ENCODE peak calls at places on chromosome 2, in six cellular contexts. J is fibroblast of mammary gland, E is AG04449, C is B cell, Q is cardiac fibroblast, N is left ventricle myocardium inferior. G is an unnamed sample.

GRCh38 chr2:238525990-238526389 is 99.3 kb downstream of the ASB1 start:
- DNase-seq in J (no peak), E (no peak), C (no peak), Q (no peak), N (no peak), G (no peak)

GRCh38 chr2:124610141-124610540 is 585.1 kb downstream of the CNTNAP5 start:
- DNase-seq in J (no peak), E (no peak), C (no peak), Q (no peak), N (no peak), G (no peak)

GRCh38 chr2:65554765-65555561 is 122.6 kb upstream of the SPRED2 start:
- DNase-seq in J (peak), E (no peak), C (no peak), Q (peak), N (no peak), G (no peak)

GRCh38 chr2:101387151-101387807 is at the start of gene CREG2:
- DNase-seq in J (peak), E (no peak), C (peak), Q (peak), N (peak), G (peak)

GRCh38 chr2:117127680-117128079 is 686.8 kb upstream of the DDX18 start:
- DNase-seq in J (no peak), E (no peak), C (no peak), Q (no peak), N (no peak), G (no peak)

GRCh38 chr2:162490052-162490717 is 146.3 kb downstream of the GCA start:
- DNase-seq in J (no peak), E (no peak), C (no peak), Q (no peak), N (no peak), G (no peak)

GRCh38 chr2:144052103-144052502 is 467.8 kb downstream of the ZEB2 start:
- DNase-seq in J (no peak), E (no peak), C (no peak), Q (no peak), N (no peak), G (no peak)

GRCh38 chr2:147773479-147773878 is 71.3 kb upstream of the ACVR2A start:
- DNase-seq in J (no peak), E (no peak), C (no peak), Q (no peak), N (no peak), G (no peak)

GRCh38 chr2:58006256-58006951 is 40.2 kb upstream of the VRK2 start:
- DNase-seq in J (no peak), E (peak), C (no peak), Q (no peak), N (no peak), G (no peak)

GRCh38 chr2:100643906-100644501 is 81.2 kb downstream of the PDCL3 start:
- DNase-seq in J (no peak), E (no peak), C (no peak), Q (no peak), N (no peak), G (no peak)

GRCh38 chr2:223688094-223688835 is 86.1 kb upstream of the SCG2 start:
- DNase-seq in J (no peak), E (no peak), C (no peak), Q (no peak), N (no peak), G (no peak)

GRCh38 chr2:98883780-98884211 is 52.2 kb downstream of the CRACDL start:
- DNase-seq in J (peak), E (no peak), C (no peak), Q (peak), N (no peak), G (no peak)

DNA sequence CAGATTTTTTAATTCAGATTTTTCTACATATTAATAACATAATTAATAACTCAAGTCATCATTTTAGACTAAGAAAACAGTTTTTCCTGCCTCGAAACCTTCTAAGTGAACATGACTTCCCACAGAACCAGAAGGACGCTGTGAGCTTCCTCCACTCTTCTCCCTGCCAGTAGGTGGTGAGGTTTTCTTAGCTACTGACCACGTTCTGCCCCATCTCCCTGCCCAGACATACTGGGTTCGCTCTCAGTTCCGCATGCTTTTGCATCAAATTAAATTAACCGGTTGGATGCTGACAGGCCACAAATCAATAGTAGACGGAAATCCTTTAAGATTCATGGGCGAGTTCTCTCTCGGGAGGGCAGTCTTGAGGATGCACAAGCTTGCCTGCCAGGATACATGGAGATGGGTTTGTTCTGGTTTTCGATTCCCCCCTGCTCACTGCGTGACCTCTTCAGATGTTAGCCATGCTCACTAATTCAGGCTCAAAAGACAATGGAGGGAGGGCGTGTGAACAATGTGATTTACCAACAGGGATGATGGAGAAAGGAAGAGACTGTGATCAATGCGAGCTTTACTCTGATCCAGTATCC is 375.9 kb downstream of the EIPR1 start:
- DNase-seq in J (peak), E (no peak), C (no peak), Q (peak), N (no peak), G (no peak)
- TF ChIP-seq CTCF in J (peak), E (no peak), C (no peak), Q (no peak), N (peak), G (no peak)

DNA sequence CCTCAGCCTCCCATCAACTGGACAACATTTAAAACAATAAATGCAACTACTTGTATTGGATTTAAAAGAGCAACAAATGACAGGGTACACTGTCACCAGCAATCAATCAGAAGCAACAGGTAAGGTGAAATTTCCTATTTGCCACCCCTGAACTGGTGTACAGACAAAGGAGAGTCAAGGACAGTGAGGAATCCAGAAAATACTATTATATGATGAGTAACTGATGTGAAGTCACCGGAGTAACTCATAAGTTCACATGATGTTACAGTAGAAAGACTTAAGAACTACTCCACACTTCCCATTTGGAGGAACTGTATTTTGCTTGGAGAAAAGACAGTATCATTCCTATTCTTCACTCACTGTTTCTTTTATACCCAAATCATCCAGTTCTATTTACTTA is 4.1 kb upstream of the STAT1 start:
- DNase-seq in J (no peak), E (no peak), C (no peak), Q (no peak), N (no peak), G (no peak)
- TF ChIP-seq CTCF in J (no peak), E (no peak), C (no peak), Q (no peak), N (no peak), G (no peak)

DNA sequence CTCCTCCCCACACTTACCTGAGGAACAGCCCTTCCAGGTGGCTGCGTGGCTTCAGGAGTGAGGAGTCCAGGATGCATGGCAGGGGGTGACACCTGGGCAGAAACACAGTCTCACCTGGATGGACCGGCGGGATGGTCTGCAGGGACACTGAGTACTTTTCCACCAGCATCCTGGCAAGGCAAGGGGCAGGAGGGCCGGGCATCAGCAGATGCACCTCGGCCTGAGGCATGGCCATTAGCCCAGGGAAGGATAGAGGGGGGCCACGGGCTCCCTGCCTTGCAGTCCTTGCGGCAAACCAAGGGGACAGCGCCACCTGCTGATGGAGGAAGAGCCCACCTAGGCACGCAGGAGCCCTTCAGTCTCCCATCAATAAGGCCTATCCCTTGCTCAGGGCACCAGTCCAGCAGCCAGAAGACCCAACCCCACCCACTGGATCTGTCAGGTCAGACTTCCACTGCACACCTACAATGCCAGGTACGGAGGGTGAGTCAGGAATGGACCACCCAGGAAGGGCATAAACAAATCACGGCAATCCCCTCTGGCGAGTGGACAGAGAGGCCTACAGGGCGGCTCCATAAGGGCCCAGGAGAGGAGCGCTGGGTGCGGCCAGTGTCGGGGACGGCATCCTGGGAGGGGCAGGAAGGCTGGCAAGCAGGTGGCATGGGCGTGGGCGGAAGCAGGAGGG is 26.0 kb downstream of the FAM178B start:
- DNase-seq in J (peak), E (no peak), C (peak), Q (peak), N (peak), G (peak)
- TF ChIP-seq CTCF in J (peak), E (peak), C (peak), Q (peak), N (peak), G (peak)

DNA sequence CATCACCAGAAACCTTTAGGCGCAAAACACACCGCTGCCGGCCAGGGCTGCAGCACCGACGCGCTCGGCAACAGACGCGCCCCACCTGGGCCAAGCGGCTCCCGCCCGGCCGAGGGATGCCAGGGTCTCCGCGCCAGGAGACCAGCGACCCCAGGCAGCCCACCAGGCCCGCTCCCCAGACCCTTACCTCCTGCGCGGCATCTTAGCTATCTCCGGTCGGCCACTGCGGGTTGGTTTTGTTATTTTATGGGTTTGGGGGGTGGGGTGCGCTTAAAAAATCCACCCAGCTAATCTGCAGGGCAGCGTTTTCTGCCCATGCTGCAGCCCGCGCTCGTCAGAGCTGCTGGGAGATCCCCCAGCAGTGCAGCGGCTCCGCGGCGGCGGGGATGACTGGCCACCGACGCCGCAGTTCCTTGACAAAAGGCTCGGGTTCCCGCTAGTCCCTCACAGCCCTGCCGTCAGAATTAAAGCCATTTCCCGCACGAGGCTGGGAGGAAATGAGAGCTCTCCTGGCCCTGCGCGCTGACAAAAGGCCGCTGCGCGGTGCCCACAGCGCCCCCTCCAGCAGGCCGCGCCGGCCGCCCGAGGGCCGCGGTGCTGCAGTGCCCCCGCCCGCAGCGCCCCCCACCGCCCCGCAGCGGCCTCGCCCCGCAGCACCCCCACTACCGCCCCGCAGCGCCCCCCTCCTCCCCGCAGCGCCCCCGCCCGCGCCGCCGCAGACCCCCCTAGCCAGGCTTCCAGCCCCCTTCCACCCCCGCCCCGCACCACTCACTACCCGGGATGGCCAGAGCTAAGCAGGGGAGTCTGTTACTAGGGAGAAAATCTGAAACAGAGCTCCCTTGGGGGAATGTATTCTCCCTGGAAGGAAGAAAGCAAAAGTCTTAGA is at the start of gene ADD2:
- DNase-seq in J (peak), E (no peak), C (peak), Q (peak), N (peak), G (no peak)
- TF ChIP-seq CTCF in J (no peak), E (no peak), C (peak), Q (no peak), N (peak), G (no peak)

GRCh38 chr2:33670392-33670937 is 71.4 kb upstream of the FAM98A start:
- DNase-seq in J (no peak), E (no peak), C (no peak), Q (no peak), N (no peak), G (no peak)
- TF ChIP-seq CTCF in J (peak), E (no peak), C (no peak), Q (peak), N (no peak), G (no peak)

G was measured in mucosa of descending colon.